ENCODE peak calls at places on chromosomes 1 and 21, in seven cellular contexts. A is MCF 10A; T is germinal center; M is kidney epithelial cell; J is A549; C is stimulated activated CD4-positive, alpha-beta T cell treated with anti-CD3 and anti-CD28 coated beads, Interleukin-15, amount 100 ng/mL, for 24 hours; X is effector memory CD4-positive, alpha-beta T cell. G is an unnamed sample.

GRCh38 chr1:34808051-34808810 is 15.4 kb downstream of the GJA4 start:
- DNase-seq in A (no peak), T (no peak), X (no peak), M (no peak), C (no peak), J (no peak), G (no peak)

GRCh38 chr1:215079456-215079855 is 3.1 kb upstream of the KCNK2 start:
- DNase-seq in X (no peak), J (no peak), T (no peak), A (no peak), M (no peak), C (no peak), G (no peak)

GRCh38 chr1:96329121-96329520 is 392.5 kb upstream of the PTBP2 start:
- DNase-seq in T (no peak), A (no peak), C (no peak), M (no peak), J (no peak), X (no peak), G (no peak)

GRCh38 chr1:85085417-85085816 is 37.1 kb upstream of the MCOLN3 start:
- DNase-seq in C (no peak), J (no peak), X (no peak), A (no peak), T (peak), M (no peak), G (no peak)

GRCh38 chr1:17636612-17637011 is 97.1 kb downstream of the ARHGEF10L start:
- DNase-seq in C (no peak), X (no peak), A (no peak), J (no peak), M (no peak), T (no peak), G (no peak)

GRCh38 chr1:243416510-243416909 is 160.7 kb downstream of the SDCCAG8 start:
- DNase-seq in M (no peak), T (no peak), C (no peak), J (no peak), A (no peak), X (no peak), G (no peak)

GRCh38 chr1:66350001-66350547 is 183.9 kb upstream of the SGIP1 start:
- DNase-seq in J (no peak), C (peak), M (no peak), T (no peak), A (no peak), X (peak), G (no peak)

GRCh38 chr1:88549536-88549935 is 134.5 kb upstream of the PKN2 start:
- DNase-seq in T (no peak), J (no peak), C (no peak), X (no peak), M (no peak), A (peak), G (no peak)

GRCh38 chr21:43312751-43313169 is 114.2 kb downstream of the SIK1 start:
- DNase-seq in M (no peak), X (no peak), T (no peak), J (no peak), C (no peak), A (no peak), G (no peak)

GRCh38 chr1:10007161-10007560 is 10.1 kb downstream of the RBP7 start:
- DNase-seq in C (no peak), X (no peak), T (no peak), M (no peak), J (no peak), A (peak), G (no peak)

GRCh38 chr1:20137604-20138003 is 1.5 kb upstream of the PLA2G2F start:
- DNase-seq in J (no peak), T (no peak), X (no peak), C (no peak), A (no peak), M (no peak), G (no peak)

GRCh38 chr1:53410100-53410541 is 49.1 kb upstream of the DMRTB1 start:
- DNase-seq in X (no peak), T (no peak), J (no peak), A (no peak), C (peak), M (no peak), G (no peak)

G was measured in RWPE1.